ENCODE peak calls at places on chromosome 6, in seven cellular contexts. One of them, this sample, is unnamed.

GRCh38 chr6:1325471-1326309 is 13.8 kb downstream of the FOXQ1 start:
- DNase-seq in pancreas: no peak
- DNase-seq in astrocyte of the spinal cord: peak; percentile 69
- DNase-seq in left lung: no peak
- DNase-seq in cardiac muscle cell: no peak
- DNase-seq in tibial nerve: no peak
- DNase-seq in upper lobe of left lung: no peak
- DNase-seq in this sample: no peak

GRCh38 chr6:38355519-38355918 is 284.2 kb downstream of the BTBD9 start:
- DNase-seq in pancreas: no peak
- DNase-seq in astrocyte of the spinal cord: no peak
- DNase-seq in left lung: no peak
- DNase-seq in cardiac muscle cell: no peak
- DNase-seq in tibial nerve: no peak
- DNase-seq in upper lobe of left lung: no peak
- DNase-seq in this sample: no peak

GRCh38 chr6:136592930-136593673 is 42.9 kb upstream of the MAP7 start:
- DNase-seq in pancreas: no peak
- DNase-seq in astrocyte of the spinal cord: peak; percentile 40
- DNase-seq in left lung: no peak
- DNase-seq in cardiac muscle cell: no peak
- DNase-seq in tibial nerve: no peak
- DNase-seq in upper lobe of left lung: no peak
- DNase-seq in this sample: no peak

GRCh38 chr6:8219352-8219943 is 117.1 kb upstream of the EEF1E1 start:
- DNase-seq in pancreas: no peak
- DNase-seq in astrocyte of the spinal cord: peak; percentile 61
- DNase-seq in left lung: no peak
- DNase-seq in cardiac muscle cell: peak; percentile 67
- DNase-seq in tibial nerve: peak; percentile 71
- DNase-seq in upper lobe of left lung: peak; percentile 27
- DNase-seq in this sample: peak; percentile 25

GRCh38 chr6:85250586-85251216 is 199.2 kb upstream of the NT5E start:
- DNase-seq in pancreas: no peak
- DNase-seq in astrocyte of the spinal cord: peak; percentile 48
- DNase-seq in left lung: no peak
- DNase-seq in cardiac muscle cell: no peak
- DNase-seq in tibial nerve: peak; percentile 37
- DNase-seq in upper lobe of left lung: no peak
- DNase-seq in this sample: peak; percentile 15

GRCh38 chr6:108592371-108593337 is 31.9 kb downstream of the FOXO3 start:
- DNase-seq in pancreas: no peak
- DNase-seq in astrocyte of the spinal cord: peak; percentile 87
- DNase-seq in left lung: no peak
- DNase-seq in cardiac muscle cell: no peak
- DNase-seq in tibial nerve: peak; percentile 64
- DNase-seq in upper lobe of left lung: peak; percentile 46
- DNase-seq in this sample: no peak

GRCh38 chr6:133093957-133094356 is 147.2 kb upstream of the EYA4 start:
- DNase-seq in pancreas: no peak
- DNase-seq in astrocyte of the spinal cord: no peak
- DNase-seq in left lung: no peak
- DNase-seq in cardiac muscle cell: no peak
- DNase-seq in tibial nerve: no peak
- DNase-seq in upper lobe of left lung: no peak
- DNase-seq in this sample: no peak

GRCh38 chr6:118509009-118509617 is 39.0 kb upstream of the PLN start:
- DNase-seq in pancreas: no peak
- DNase-seq in astrocyte of the spinal cord: peak; percentile 54
- DNase-seq in left lung: no peak
- DNase-seq in cardiac muscle cell: peak; percentile 23
- DNase-seq in tibial nerve: peak; percentile 30
- DNase-seq in upper lobe of left lung: no peak
- DNase-seq in this sample: no peak

GRCh38 chr6:72386324-72386723 is 235.5 kb upstream of the KCNQ5 start:
- DNase-seq in pancreas: no peak
- DNase-seq in astrocyte of the spinal cord: no peak
- DNase-seq in left lung: no peak
- DNase-seq in cardiac muscle cell: no peak
- DNase-seq in tibial nerve: no peak
- DNase-seq in upper lobe of left lung: no peak
- DNase-seq in this sample: no peak

GRCh38 chr6:7513534-7513933 is 27.9 kb upstream of the DSP start:
- DNase-seq in pancreas: no peak
- DNase-seq in astrocyte of the spinal cord: no peak
- DNase-seq in left lung: no peak
- DNase-seq in cardiac muscle cell: no peak
- DNase-seq in tibial nerve: no peak
- DNase-seq in upper lobe of left lung: no peak
- DNase-seq in this sample: no peak

DNA sequence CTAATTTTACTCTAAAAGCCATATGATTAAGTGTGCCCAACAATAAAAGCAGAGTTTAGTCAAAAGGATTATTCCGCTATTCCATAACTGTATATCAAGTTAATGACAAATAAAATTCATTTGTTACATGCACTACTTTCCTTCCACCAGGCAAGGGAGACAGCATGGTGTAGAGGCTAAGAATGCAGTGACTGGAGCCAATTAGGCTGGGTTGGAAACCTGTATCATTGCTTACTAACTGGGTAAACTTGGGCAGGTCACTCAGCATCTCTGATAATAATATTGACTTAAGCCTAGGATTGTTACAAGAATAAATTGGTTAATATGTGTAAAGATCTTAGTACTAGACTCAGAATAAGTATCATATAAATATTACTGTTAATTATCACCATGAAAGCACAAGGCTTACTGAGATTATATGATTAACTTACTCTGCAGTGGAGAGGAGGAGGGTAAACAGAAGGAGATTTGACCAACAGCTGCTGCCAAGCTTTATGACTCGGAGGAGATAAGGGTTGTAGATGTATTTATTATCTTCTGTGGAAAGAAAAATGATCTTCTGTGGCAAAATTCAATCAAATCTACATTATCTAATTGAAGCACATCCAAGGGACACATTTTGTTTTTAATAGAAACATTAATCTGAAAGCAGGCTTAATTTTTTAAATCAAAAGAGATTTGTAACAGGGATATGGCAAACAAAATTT is 1459.9 kb downstream of the GRIK2 start:
- DNase-seq in pancreas: no peak
- DNase-seq in astrocyte of the spinal cord: no peak
- DNase-seq in left lung: no peak
- DNase-seq in cardiac muscle cell: no peak
- DNase-seq in tibial nerve: no peak
- DNase-seq in upper lobe of left lung: no peak
- DNase-seq in this sample: no peak
- TF ChIP-seq CTCF in pancreas: no peak
- TF ChIP-seq CTCF in astrocyte of the spinal cord: no peak
- TF ChIP-seq CTCF in left lung: no peak
- TF ChIP-seq CTCF in cardiac muscle cell: no peak
- TF ChIP-seq CTCF in tibial nerve: no peak
- TF ChIP-seq CTCF in upper lobe of left lung: no peak
- TF ChIP-seq CTCF in this sample: no peak

DNA sequence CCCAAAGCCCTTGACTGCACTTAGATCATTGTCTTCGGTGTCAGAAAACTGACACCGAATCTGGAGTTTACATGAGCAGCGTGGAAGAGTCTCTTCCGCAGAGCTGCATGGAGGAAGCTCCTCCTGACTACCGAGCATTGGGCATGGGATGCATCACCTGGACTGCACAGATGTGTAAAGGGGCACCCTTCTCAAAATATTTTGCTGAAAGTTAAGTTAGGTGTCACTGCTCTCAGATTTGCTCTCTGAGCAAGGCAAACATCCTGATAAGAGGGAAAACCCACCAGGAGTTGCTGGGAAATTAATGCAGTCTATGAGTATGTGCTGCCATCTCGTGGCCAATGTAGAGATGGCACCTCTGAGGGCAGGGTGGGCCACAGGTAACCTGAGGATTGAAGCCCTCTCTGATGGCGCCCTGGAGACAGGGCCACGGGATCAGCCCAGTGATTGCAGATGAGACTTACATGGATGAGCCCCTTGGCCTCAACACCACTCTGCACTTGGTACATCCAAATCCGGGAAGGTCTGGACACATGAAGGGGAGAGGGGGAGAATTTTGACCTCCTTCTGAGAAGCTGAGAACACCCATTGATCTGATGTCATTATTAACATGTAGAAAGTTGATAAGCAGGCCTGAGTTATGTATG is 129.9 kb downstream of the LPA start:
- DNase-seq in pancreas: peak; percentile 77
- DNase-seq in astrocyte of the spinal cord: peak; percentile 51
- DNase-seq in left lung: no peak
- DNase-seq in cardiac muscle cell: peak; percentile 65
- DNase-seq in tibial nerve: peak; percentile 78
- DNase-seq in upper lobe of left lung: peak; percentile 36
- DNase-seq in this sample: peak; percentile 91
- H3K4me3 ChIP-seq in pancreas: no peak overlapping the region
- H3K4me3 ChIP-seq in astrocyte of the spinal cord: no peak overlapping the region
- H3K4me3 ChIP-seq in left lung: no peak overlapping the region
- H3K4me3 ChIP-seq in cardiac muscle cell: no peak overlapping the region
- H3K4me3 ChIP-seq in tibial nerve: no peak overlapping the region
- H3K4me3 ChIP-seq in upper lobe of left lung: no peak overlapping the region
- H3K4me3 ChIP-seq in this sample: no peak overlapping the region

GRCh38 chr6:71336901-71337300 is 48.3 kb downstream of the OGFRL1 start:
- DNase-seq in pancreas: no peak
- DNase-seq in astrocyte of the spinal cord: no peak
- DNase-seq in left lung: no peak
- DNase-seq in cardiac muscle cell: no peak
- DNase-seq in tibial nerve: no peak
- DNase-seq in upper lobe of left lung: no peak
- DNase-seq in this sample: no peak

GRCh38 chr6:71335544-71335943 is 46.9 kb downstream of the OGFRL1 start:
- DNase-seq in pancreas: no peak
- DNase-seq in astrocyte of the spinal cord: no peak
- DNase-seq in left lung: no peak
- DNase-seq in cardiac muscle cell: no peak
- DNase-seq in tibial nerve: no peak
- DNase-seq in upper lobe of left lung: no peak
- DNase-seq in this sample: no peak

GRCh38 chr6:71334768-71335167 is 46.2 kb downstream of the OGFRL1 start:
- DNase-seq in pancreas: no peak
- DNase-seq in astrocyte of the spinal cord: no peak
- DNase-seq in left lung: no peak
- DNase-seq in cardiac muscle cell: no peak
- DNase-seq in tibial nerve: no peak
- DNase-seq in upper lobe of left lung: no peak
- DNase-seq in this sample: no peak

GRCh38 chr6:71333700-71334099 is 45.1 kb downstream of the OGFRL1 start:
- DNase-seq in pancreas: no peak
- DNase-seq in astrocyte of the spinal cord: peak; percentile 71
- DNase-seq in left lung: no peak
- DNase-seq in cardiac muscle cell: no peak
- DNase-seq in tibial nerve: no peak
- DNase-seq in upper lobe of left lung: peak; percentile 26
- DNase-seq in this sample: no peak

DNA sequence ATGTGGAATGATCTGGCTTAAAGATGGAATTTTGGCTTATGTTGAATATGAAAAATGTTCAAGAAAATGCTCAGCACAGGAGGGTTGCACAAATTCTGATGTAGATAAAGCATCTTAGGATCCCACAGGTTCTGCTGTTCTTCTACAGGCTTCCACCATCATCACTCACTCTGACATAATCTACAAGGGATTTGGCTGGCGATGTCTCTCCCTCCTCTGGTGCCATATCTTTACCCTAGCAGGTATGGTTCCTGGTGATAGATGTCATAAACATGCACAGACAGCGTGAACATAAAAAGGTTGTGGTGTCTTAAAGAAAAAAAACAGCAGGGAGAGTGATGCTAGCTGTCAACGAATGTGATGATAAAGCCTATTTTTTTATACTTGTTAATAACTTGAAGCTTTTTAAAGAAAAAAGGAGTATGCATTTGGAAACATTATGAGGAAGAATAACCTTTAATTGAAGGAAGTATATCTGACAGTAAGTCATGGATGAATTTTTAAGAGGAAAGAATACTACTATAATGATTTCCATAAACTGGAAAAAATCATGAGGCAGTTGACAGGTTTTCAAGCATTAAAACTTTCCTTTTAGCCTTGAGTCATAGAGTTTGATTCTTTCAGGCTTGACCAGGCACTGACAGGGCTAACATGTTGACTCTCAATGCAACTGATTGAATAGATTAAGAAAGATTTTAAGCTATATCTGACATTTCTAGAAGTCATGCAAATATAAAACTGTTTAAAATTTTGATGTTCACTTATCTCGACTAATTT is 50.1 kb downstream of the OGFRL1 start:
- DNase-seq in pancreas: no peak
- DNase-seq in astrocyte of the spinal cord: no peak
- DNase-seq in left lung: no peak
- DNase-seq in cardiac muscle cell: no peak
- DNase-seq in tibial nerve: no peak
- DNase-seq in upper lobe of left lung: no peak
- DNase-seq in this sample: no peak
- TF ChIP-seq CTCF in pancreas: no peak
- TF ChIP-seq CTCF in astrocyte of the spinal cord: no peak
- TF ChIP-seq CTCF in left lung: no peak
- TF ChIP-seq CTCF in cardiac muscle cell: no peak
- TF ChIP-seq CTCF in tibial nerve: no peak
- TF ChIP-seq CTCF in upper lobe of left lung: no peak
- TF ChIP-seq CTCF in this sample: no peak

GRCh38 chr6:149366237-149366921 is 33.7 kb upstream of the SUMO4 start:
- DNase-seq in pancreas: no peak
- DNase-seq in astrocyte of the spinal cord: no peak
- DNase-seq in left lung: no peak
- DNase-seq in cardiac muscle cell: no peak
- DNase-seq in tibial nerve: no peak
- DNase-seq in upper lobe of left lung: no peak
- DNase-seq in this sample: no peak

GRCh38 chr6:149363154-149363553 is 36.9 kb upstream of the SUMO4 start:
- DNase-seq in pancreas: no peak
- DNase-seq in astrocyte of the spinal cord: no peak
- DNase-seq in left lung: no peak
- DNase-seq in cardiac muscle cell: no peak
- DNase-seq in tibial nerve: no peak
- DNase-seq in upper lobe of left lung: no peak
- DNase-seq in this sample: no peak

GRCh38 chr6:149362289-149362688 is 37.8 kb upstream of the SUMO4 start:
- DNase-seq in pancreas: no peak
- DNase-seq in astrocyte of the spinal cord: no peak
- DNase-seq in left lung: no peak
- DNase-seq in cardiac muscle cell: no peak
- DNase-seq in tibial nerve: no peak
- DNase-seq in upper lobe of left lung: no peak
- DNase-seq in this sample: no peak

GRCh38 chr6:149365197-149365596 is 34.9 kb upstream of the SUMO4 start:
- DNase-seq in pancreas: no peak
- DNase-seq in astrocyte of the spinal cord: no peak
- DNase-seq in left lung: no peak
- DNase-seq in cardiac muscle cell: no peak
- DNase-seq in tibial nerve: no peak
- DNase-seq in upper lobe of left lung: no peak
- DNase-seq in this sample: no peak

DNA sequence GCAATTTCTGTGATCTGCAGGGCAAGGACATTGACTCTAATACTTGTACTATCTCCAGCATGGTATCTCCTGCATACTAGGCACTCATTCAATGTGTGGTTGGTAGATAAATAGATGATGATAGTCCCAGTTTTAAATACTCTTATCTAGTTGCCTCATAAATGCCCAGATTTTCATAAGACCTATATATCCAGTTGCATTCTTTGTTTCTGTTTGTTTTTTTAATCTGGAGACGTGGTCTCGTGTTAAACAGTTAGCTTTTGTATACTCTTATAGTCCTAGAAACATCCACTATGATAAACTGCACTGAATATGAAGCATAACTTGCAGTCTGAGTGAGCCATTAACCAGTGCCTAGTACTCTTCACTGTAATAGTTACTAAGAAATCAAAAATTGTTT is 35.5 kb upstream of the SUMO4 start:
- DNase-seq in pancreas: no peak
- DNase-seq in astrocyte of the spinal cord: no peak
- DNase-seq in left lung: no peak
- DNase-seq in cardiac muscle cell: no peak
- DNase-seq in tibial nerve: no peak
- DNase-seq in upper lobe of left lung: no peak
- DNase-seq in this sample: no peak
- H3K4me3 ChIP-seq in pancreas: no peak overlapping the region
- H3K4me3 ChIP-seq in astrocyte of the spinal cord: no peak overlapping the region
- H3K4me3 ChIP-seq in left lung: no peak overlapping the region
- H3K4me3 ChIP-seq in cardiac muscle cell: no peak overlapping the region
- H3K4me3 ChIP-seq in tibial nerve: no peak overlapping the region
- H3K4me3 ChIP-seq in upper lobe of left lung: no peak overlapping the region
- H3K4me3 ChIP-seq in this sample: no peak overlapping the region

This sample was measured in lower leg skin.